ENCODE peak calls at places on chromosomes 4 and X, in seven cellular contexts. V, R, Q, K, H, T and S are unnamed samples.

GRCh38 chr4:149145803-149146202 is 669.8 kb downstream of the IQCM start:
- DNase-seq in H (no peak), K (no peak), Q (no peak), R (no peak), V (no peak), T (peak), S (no peak)

GRCh38 chr4:169160825-169161224 is 109.9 kb downstream of the SH3RF1 start:
- DNase-seq in V (peak), T (peak), R (no peak), K (no peak), H (no peak), Q (no peak), S (no peak)

GRCh38 chr4:119851649-119852048 is 215.0 kb downstream of the MAD2L1 start:
- DNase-seq in R (no peak), H (no peak), K (no peak), Q (no peak), T (no peak), V (no peak), S (no peak)

GRCh38 chr4:174434455-174434854 is 87.8 kb downstream of the HPGD start:
- DNase-seq in V (no peak), H (no peak), T (no peak), Q (no peak), R (no peak), K (no peak), S (no peak)

GRCh38 chr4:6688879-6689505 is 4.7 kb upstream of the S100P start:
- DNase-seq in K (peak), H (peak), Q (peak), T (peak), V (peak), R (peak), S (no peak)

GRCh38 chr4:123676550-123677229 is 280.1 kb downstream of the SPRY1 start:
- DNase-seq in R (no peak), Q (no peak), T (no peak), K (no peak), V (no peak), H (no peak), S (peak)

GRCh38 chr4:16794816-16795445 is 103.5 kb downstream of the LDB2 start:
- DNase-seq in K (peak), R (no peak), V (peak), Q (peak), H (peak), T (peak), S (no peak)

GRCh38 chr4:134045411-134045810 is 156.2 kb downstream of the PABPC4L start:
- DNase-seq in H (no peak), T (no peak), V (no peak), K (no peak), Q (no peak), R (no peak), S (no peak)

GRCh38 chrX:109600114-109600710 is 24.8 kb downstream of the KCNE5 start:
- DNase-seq in V (no peak), K (no peak), H (no peak), R (no peak), T (peak), Q (no peak), S (no peak)

GRCh38 chr4:99209671-99210070 is 9.4 kb downstream of the ADH6 start:
- DNase-seq in Q (no peak), R (no peak), H (no peak), T (peak), V (no peak), K (no peak), S (no peak)

GRCh38 chr4:121950212-121950679 is 1.6 kb downstream of the TRPC3 start:
- DNase-seq in H (peak), T (peak), K (peak), R (peak), V (peak), Q (peak), S (no peak)